ENCODE peak calls at places on chromosomes 12 and 14, in eight cellular contexts. O is left cardiac atrium, N is GM04504, X is hepatocyte, U is adipocyte, C is AML-193, G is amniotic epithelial cell, V is T follicular helper cell. H is an unnamed sample.

GRCh38 chr14:94707494-94707893 is 62.4 kb downstream of the GSC start:
- DNase-seq in O (no peak), N (no peak), X (no peak), U (no peak), C (no peak), G (no peak), V (no peak), H (no peak)

GRCh38 chr12:58233886-58234285 is 292.5 kb downstream of the ATP23 start:
- DNase-seq in O (no peak), N (no peak), X (no peak), U (no peak), C (no peak), G (no peak), V (no peak), H (no peak)

GRCh38 chr12:113242018-113242418 is 20.8 kb downstream of the TPCN1 start:
- DNase-seq in O (peak; percentile 23), N (no peak), X (no peak), U (no peak), C (peak; percentile 41), G (peak; percentile 66), V (no peak), H (peak; percentile 93)

GRCh38 chr12:57323402-57323801 is 72.4 kb upstream of the STAC3 start:
- DNase-seq in O (no peak), N (no peak), X (no peak), U (no peak), C (no peak), G (no peak), V (no peak), H (no peak)

GRCh38 chr12:98582093-98582492 is 11.4 kb upstream of the SLC25A3 start:
- DNase-seq in O (no peak), N (no peak), X (no peak), U (peak; percentile 18), C (no peak), G (peak; percentile 23), V (no peak), H (no peak)

GRCh38 chr14:93234798-93235197 is 27.7 kb downstream of the UBR7 start:
- DNase-seq in O (peak; percentile 33), N (peak; percentile 57), X (no peak), U (peak; percentile 14), C (no peak), G (peak; percentile 77), V (no peak), H (peak; percentile 2)

GRCh38 chr12:87871061-87871460 is 158.1 kb downstream of the C12orf50 start:
- DNase-seq in O (no peak), N (no peak), X (no peak), U (peak; percentile 61), C (no peak), G (peak; percentile 86), V (no peak), H (no peak)

GRCh38 chr14:102578821-102579220 is 13.6 kb upstream of the RCOR1 start:
- DNase-seq in O (no peak), N (no peak), X (no peak), U (no peak), C (no peak), G (no peak), V (no peak), H (no peak)

GRCh38 chr14:59107819-59108218 is 80.6 kb upstream of the DAAM1 start:
- DNase-seq in O (no peak), N (no peak), X (no peak), U (no peak), C (no peak), G (no peak), V (no peak), H (no peak)

GRCh38 chr12:70154960-70155589 is 88.2 kb upstream of the CNOT2 start:
- DNase-seq in O (no peak), N (no peak), X (no peak), U (no peak), C (no peak), G (peak; percentile 2), V (no peak), H (peak; percentile 65)